ENCODE peak calls at places on chromosomes 2 and 18, in seven cellular contexts. One of them, this sample, is unnamed.

GRCh38 chr2:173496746-173497145 is 142.1 kb downstream of the CDCA7 start:
- DNase-seq in CD4-positive, alpha-beta memory T cell: no peak
- DNase-seq in sigmoid colon: no peak
- DNase-seq in A549: no peak
- DNase-seq in DND-41: no peak
- DNase-seq in ascending aorta: no peak
- DNase-seq in endodermal cell: no peak
- DNase-seq in this sample: no peak

GRCh38 chr2:75100691-75101236 is 98.6 kb downstream of the TACR1 start:
- DNase-seq in DND-41: no peak
- DNase-seq in A549: no peak
- DNase-seq in ascending aorta: no peak
- DNase-seq in CD4-positive, alpha-beta memory T cell: no peak
- DNase-seq in sigmoid colon: no peak
- DNase-seq in endodermal cell: no peak
- DNase-seq in this sample: no peak

GRCh38 chr2:655626-656025 is 21.6 kb downstream of the TMEM18 start:
- DNase-seq in sigmoid colon: no peak
- DNase-seq in CD4-positive, alpha-beta memory T cell: no peak
- DNase-seq in DND-41: peak
- DNase-seq in A549: no peak
- DNase-seq in endodermal cell: no peak
- DNase-seq in ascending aorta: no peak
- DNase-seq in this sample: no peak

GRCh38 chr2:238942941-238943715 is 95.2 kb downstream of the TWIST2 start:
- DNase-seq in sigmoid colon: no peak
- DNase-seq in ascending aorta: no peak
- DNase-seq in DND-41: no peak
- DNase-seq in endodermal cell: no peak
- DNase-seq in CD4-positive, alpha-beta memory T cell: no peak
- DNase-seq in A549: no peak
- DNase-seq in this sample: no peak

GRCh38 chr2:27170569-27171337 is 21.9 kb downstream of the TCF23 start:
- DNase-seq in A549: no peak
- DNase-seq in CD4-positive, alpha-beta memory T cell: no peak
- DNase-seq in ascending aorta: no peak
- DNase-seq in endodermal cell: no peak
- DNase-seq in sigmoid colon: no peak
- DNase-seq in DND-41: no peak
- DNase-seq in this sample: no peak

GRCh38 chr2:157995117-157995516 is 106.6 kb upstream of the UPP2 start:
- DNase-seq in CD4-positive, alpha-beta memory T cell: no peak
- DNase-seq in ascending aorta: no peak
- DNase-seq in A549: no peak
- DNase-seq in endodermal cell: no peak
- DNase-seq in DND-41: no peak
- DNase-seq in sigmoid colon: no peak
- DNase-seq in this sample: no peak

GRCh38 chr2:210003394-210003793 is 956 bp downstream of the RPE start:
- DNase-seq in DND-41: no peak
- DNase-seq in A549: no peak
- DNase-seq in CD4-positive, alpha-beta memory T cell: no peak
- DNase-seq in endodermal cell: no peak
- DNase-seq in sigmoid colon: no peak
- DNase-seq in ascending aorta: no peak
- DNase-seq in this sample: no peak

GRCh38 chr2:174333502-174334277 is 1.1 kb upstream of the SP9 start:
- DNase-seq in endodermal cell: peak
- DNase-seq in CD4-positive, alpha-beta memory T cell: no peak
- DNase-seq in DND-41: no peak
- DNase-seq in sigmoid colon: no peak
- DNase-seq in A549: no peak
- DNase-seq in ascending aorta: no peak
- DNase-seq in this sample: peak

GRCh38 chr2:76008001-76008702 is 297.4 kb upstream of the GCFC2 start:
- DNase-seq in CD4-positive, alpha-beta memory T cell: no peak
- DNase-seq in sigmoid colon: no peak
- DNase-seq in ascending aorta: no peak
- DNase-seq in A549: no peak
- DNase-seq in endodermal cell: peak
- DNase-seq in DND-41: no peak
- DNase-seq in this sample: no peak

GRCh38 chr2:195094330-195094729 is 562.7 kb upstream of the SLC39A10 start:
- DNase-seq in DND-41: no peak
- DNase-seq in endodermal cell: no peak
- DNase-seq in sigmoid colon: no peak
- DNase-seq in ascending aorta: no peak
- DNase-seq in CD4-positive, alpha-beta memory T cell: no peak
- DNase-seq in A549: no peak
- DNase-seq in this sample: no peak

GRCh38 chr18:73564073-73564472 is 583.6 kb downstream of the FBXO15 start:
- DNase-seq in ascending aorta: no peak
- DNase-seq in A549: no peak
- DNase-seq in CD4-positive, alpha-beta memory T cell: no peak
- DNase-seq in sigmoid colon: no peak
- DNase-seq in endodermal cell: no peak
- DNase-seq in DND-41: no peak
- DNase-seq in this sample: no peak

GRCh38 chr18:44568986-44569385 is 111.7 kb upstream of the SETBP1 start:
- DNase-seq in endodermal cell: no peak
- DNase-seq in sigmoid colon: no peak
- DNase-seq in ascending aorta: no peak
- DNase-seq in CD4-positive, alpha-beta memory T cell: no peak
- DNase-seq in A549: no peak
- DNase-seq in DND-41: no peak
- DNase-seq in this sample: no peak

GRCh38 chr2:119647440-119648169 is 31.4 kb upstream of the TMEM177 start:
- DNase-seq in ascending aorta: peak
- DNase-seq in DND-41: no peak
- DNase-seq in A549: no peak
- DNase-seq in CD4-positive, alpha-beta memory T cell: no peak
- DNase-seq in sigmoid colon: no peak
- DNase-seq in endodermal cell: no peak
- DNase-seq in this sample: no peak

GRCh38 chr18:40529478-40529877 is 1425.6 kb upstream of the PIK3C3 start:
- DNase-seq in DND-41: no peak
- DNase-seq in CD4-positive, alpha-beta memory T cell: no peak
- DNase-seq in ascending aorta: no peak
- DNase-seq in sigmoid colon: no peak
- DNase-seq in endodermal cell: no peak
- DNase-seq in A549: no peak
- DNase-seq in this sample: no peak

GRCh38 chr2:111156529-111156928 is 35.8 kb downstream of the BCL2L11 start:
- DNase-seq in endodermal cell: no peak
- DNase-seq in A549: no peak
- DNase-seq in CD4-positive, alpha-beta memory T cell: no peak
- DNase-seq in DND-41: no peak
- DNase-seq in sigmoid colon: no peak
- DNase-seq in ascending aorta: no peak
- DNase-seq in this sample: no peak
- H3K27ac ChIP-seq in endodermal cell: no peak
- H3K27ac ChIP-seq in A549: no peak
- H3K27ac ChIP-seq in CD4-positive, alpha-beta memory T cell: no peak
- H3K27ac ChIP-seq in DND-41: peak
- H3K27ac ChIP-seq in sigmoid colon: no peak
- H3K27ac ChIP-seq in ascending aorta: no peak
- H3K27ac ChIP-seq in this sample: no peak

DNA sequence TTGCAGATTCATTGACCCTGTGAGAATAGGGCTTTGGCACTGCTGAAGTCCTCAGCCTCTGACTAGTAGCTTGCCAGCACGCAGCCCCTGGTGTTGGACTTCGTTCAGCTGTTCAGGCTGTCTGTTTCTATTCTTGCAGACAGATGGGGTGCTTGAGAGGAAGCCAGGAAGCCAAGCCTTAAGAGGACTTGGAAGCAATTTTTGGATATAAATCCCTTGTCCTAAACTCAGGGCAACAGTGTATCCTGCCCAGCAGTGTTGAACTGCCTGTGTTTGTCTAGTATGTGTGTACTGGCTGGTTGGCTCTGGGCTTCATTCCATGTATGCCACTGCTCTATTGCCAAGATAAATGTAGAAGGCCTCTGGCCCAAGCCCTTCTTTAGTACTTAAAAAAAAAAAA is 108.6 kb downstream of the COMMD1 start:
- DNase-seq in sigmoid colon: peak
- DNase-seq in DND-41: no peak
- DNase-seq in A549: no peak
- DNase-seq in endodermal cell: no peak
- DNase-seq in CD4-positive, alpha-beta memory T cell: no peak
- DNase-seq in ascending aorta: peak
- DNase-seq in this sample: no peak
- H3K27ac ChIP-seq in sigmoid colon: peak
- H3K27ac ChIP-seq in DND-41: no peak
- H3K27ac ChIP-seq in A549: no peak
- H3K27ac ChIP-seq in endodermal cell: no peak
- H3K27ac ChIP-seq in CD4-positive, alpha-beta memory T cell: no peak
- H3K27ac ChIP-seq in ascending aorta: peak
- H3K27ac ChIP-seq in this sample: no peak

GRCh38 chr2:152694161-152694661 is 23.1 kb downstream of the PRPF40A start:
- DNase-seq in A549: peak
- DNase-seq in CD4-positive, alpha-beta memory T cell: peak
- DNase-seq in DND-41: peak
- DNase-seq in ascending aorta: no peak
- DNase-seq in sigmoid colon: no peak
- DNase-seq in endodermal cell: no peak
- DNase-seq in this sample: no peak

GRCh38 chr2:152696476-152696875 is 20.8 kb downstream of the PRPF40A start:
- DNase-seq in sigmoid colon: no peak
- DNase-seq in endodermal cell: no peak
- DNase-seq in DND-41: no peak
- DNase-seq in ascending aorta: no peak
- DNase-seq in CD4-positive, alpha-beta memory T cell: no peak
- DNase-seq in A549: no peak
- DNase-seq in this sample: no peak

GRCh38 chr2:152695763-152696162 is 21.5 kb downstream of the PRPF40A start:
- DNase-seq in sigmoid colon: no peak
- DNase-seq in ascending aorta: no peak
- DNase-seq in endodermal cell: no peak
- DNase-seq in CD4-positive, alpha-beta memory T cell: no peak
- DNase-seq in A549: no peak
- DNase-seq in DND-41: no peak
- DNase-seq in this sample: no peak

GRCh38 chr2:152693033-152693432 is 24.2 kb downstream of the PRPF40A start:
- DNase-seq in sigmoid colon: no peak
- DNase-seq in endodermal cell: no peak
- DNase-seq in A549: no peak
- DNase-seq in CD4-positive, alpha-beta memory T cell: no peak
- DNase-seq in DND-41: no peak
- DNase-seq in ascending aorta: no peak
- DNase-seq in this sample: no peak
- H3K27ac ChIP-seq in sigmoid colon: no peak
- H3K27ac ChIP-seq in endodermal cell: no peak
- H3K27ac ChIP-seq in A549: no peak
- H3K27ac ChIP-seq in CD4-positive, alpha-beta memory T cell: no peak
- H3K27ac ChIP-seq in DND-41: no peak
- H3K27ac ChIP-seq in ascending aorta: no peak
- H3K27ac ChIP-seq in this sample: no peak

GRCh38 chr2:20568501-20569463 is 82.1 kb downstream of the HS1BP3 start:
- DNase-seq in A549: no peak
- DNase-seq in sigmoid colon: no peak
- DNase-seq in ascending aorta: no peak
- DNase-seq in CD4-positive, alpha-beta memory T cell: no peak
- DNase-seq in DND-41: no peak
- DNase-seq in endodermal cell: no peak
- DNase-seq in this sample: no peak

GRCh38 chr2:20565101-20565622 is 85.7 kb downstream of the HS1BP3 start:
- DNase-seq in DND-41: no peak
- DNase-seq in A549: no peak
- DNase-seq in endodermal cell: no peak
- DNase-seq in ascending aorta: no peak
- DNase-seq in CD4-positive, alpha-beta memory T cell: no peak
- DNase-seq in sigmoid colon: no peak
- DNase-seq in this sample: no peak

GRCh38 chr2:20567926-20568179 is 83.0 kb downstream of the HS1BP3 start:
- DNase-seq in DND-41: no peak
- DNase-seq in ascending aorta: no peak
- DNase-seq in CD4-positive, alpha-beta memory T cell: no peak
- DNase-seq in sigmoid colon: no peak
- DNase-seq in endodermal cell: no peak
- DNase-seq in A549: no peak
- DNase-seq in this sample: no peak

GRCh38 chr2:20565623-20566236 is 85.2 kb downstream of the HS1BP3 start:
- DNase-seq in ascending aorta: no peak
- DNase-seq in CD4-positive, alpha-beta memory T cell: no peak
- DNase-seq in A549: no peak
- DNase-seq in DND-41: no peak
- DNase-seq in endodermal cell: peak
- DNase-seq in sigmoid colon: no peak
- DNase-seq in this sample: no peak

DNA sequence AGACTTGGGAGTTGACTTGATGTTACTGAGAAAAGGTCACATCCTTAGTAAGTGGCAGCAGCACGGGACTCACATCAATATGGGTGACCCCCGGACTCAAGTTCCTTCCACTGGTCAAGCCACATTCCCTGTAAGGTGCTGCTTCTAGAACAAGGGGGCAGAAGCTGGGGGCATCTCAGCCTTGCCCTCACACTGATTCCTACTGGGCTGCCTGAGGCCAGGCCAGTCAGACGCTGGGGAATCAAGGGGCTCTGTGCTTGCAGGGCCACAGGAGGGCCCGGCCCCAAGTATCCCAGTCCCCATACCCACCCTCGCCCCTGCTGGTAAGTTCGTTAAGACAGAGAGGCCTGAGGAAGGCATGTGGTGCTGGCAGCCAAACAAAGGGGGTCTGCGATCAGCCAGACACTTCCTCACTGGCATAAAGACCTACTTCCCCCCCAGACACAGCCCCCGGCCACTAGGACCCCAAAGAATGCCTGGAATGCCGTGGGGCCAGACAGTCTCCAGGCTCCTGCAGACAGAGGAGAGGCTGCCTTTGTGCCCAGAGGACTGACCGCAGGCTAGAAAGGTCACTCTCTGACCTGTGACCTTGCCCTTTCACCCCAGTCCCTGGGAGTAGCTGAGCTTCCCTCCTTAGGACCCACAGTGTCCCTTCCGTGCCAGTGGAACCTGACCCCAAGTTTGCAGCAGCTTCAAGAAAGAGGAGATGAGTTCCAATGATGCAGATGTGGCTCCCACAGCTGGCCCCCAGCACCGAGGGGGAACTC is 83.6 kb downstream of the HS1BP3 start:
- DNase-seq in CD4-positive, alpha-beta memory T cell: no peak
- DNase-seq in A549: no peak
- DNase-seq in ascending aorta: no peak
- DNase-seq in sigmoid colon: no peak
- DNase-seq in DND-41: no peak
- DNase-seq in endodermal cell: peak
- DNase-seq in this sample: no peak
- H3K27ac ChIP-seq in CD4-positive, alpha-beta memory T cell: no peak
- H3K27ac ChIP-seq in A549: peak
- H3K27ac ChIP-seq in ascending aorta: peak
- H3K27ac ChIP-seq in sigmoid colon: no peak
- H3K27ac ChIP-seq in DND-41: no peak
- H3K27ac ChIP-seq in endodermal cell: peak
- H3K27ac ChIP-seq in this sample: no peak

DNA sequence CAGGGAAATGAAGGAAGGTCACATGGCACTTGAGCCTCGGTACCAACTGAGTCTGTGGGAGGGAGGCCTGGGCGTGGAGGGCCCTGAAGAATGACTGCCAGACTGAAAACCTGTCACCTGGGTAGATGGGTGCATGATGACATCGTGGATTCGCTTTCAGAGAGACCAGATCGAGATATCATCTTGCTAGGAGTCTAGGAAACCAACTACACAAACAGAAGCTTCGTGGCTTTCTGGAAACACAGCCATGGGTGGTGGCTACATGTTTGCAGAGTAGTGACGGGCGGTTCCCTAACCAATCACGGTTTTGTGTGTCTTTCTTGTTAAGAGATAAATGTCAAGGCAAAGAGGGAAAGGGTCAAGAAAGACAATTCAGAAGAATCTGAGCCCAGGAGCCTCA is 155.0 kb downstream of the EIPR1 start:
- DNase-seq in endodermal cell: peak
- DNase-seq in CD4-positive, alpha-beta memory T cell: peak
- DNase-seq in A549: no peak
- DNase-seq in sigmoid colon: no peak
- DNase-seq in ascending aorta: no peak
- DNase-seq in DND-41: no peak
- DNase-seq in this sample: no peak
- H3K27ac ChIP-seq in endodermal cell: no peak
- H3K27ac ChIP-seq in CD4-positive, alpha-beta memory T cell: peak
- H3K27ac ChIP-seq in A549: no peak
- H3K27ac ChIP-seq in sigmoid colon: no peak
- H3K27ac ChIP-seq in ascending aorta: no peak
- H3K27ac ChIP-seq in DND-41: no peak
- H3K27ac ChIP-seq in this sample: peak

This sample was measured in CD4-positive, alpha-beta T cell.